ENCODE peak calls at places on chromosomes 6 and 20, in six cellular contexts. K, Z, O, R, T and S are unnamed samples.
A peak's percentile ranks its signal among the peaks of the same experiment; 100 is the strongest.

GRCh38 chr6:154481541-154482013 is 28.9 kb downstream of the CNKSR3 start:
- DNase-seq in O (no peak), K (no peak), Z (no peak), T (no peak), R (no peak), S (no peak)

GRCh38 chr6:31791324-31792089 is 4.0 kb downstream of the VARS1 start:
- DNase-seq in T (no peak), K (peak; percentile 39), O (peak; percentile 82), Z (peak; percentile 72), R (peak; percentile 55), S (peak; percentile 76)

GRCh38 chr6:136517002-136517401 is 33.2 kb downstream of the MAP7 start:
- DNase-seq in R (no peak), K (no peak), Z (no peak), O (no peak), T (no peak), S (no peak)

GRCh38 chr6:141158740-141159139 is 974.0 kb upstream of the GJE1 start:
- DNase-seq in R (no peak), T (no peak), O (no peak), Z (peak; percentile 43), K (no peak), S (no peak)

GRCh38 chr6:31070711-31071197 is 41.6 kb downstream of the C6orf15 start:
- DNase-seq in K (peak; percentile 84), Z (peak; percentile 83), T (peak; percentile 13), O (peak; percentile 94), R (peak; percentile 59), S (peak; percentile 83)

GRCh38 chr20:43191946-43192847 is 2.5 kb upstream of the PTPRT start:
- DNase-seq in R (no peak), K (no peak), Z (no peak), T (peak; percentile 7), O (peak; percentile 65), S (peak; percentile 80)

GRCh38 chr20:61728786-61729365 is 336.8 kb downstream of the TAF4 start:
- DNase-seq in R (no peak), K (no peak), O (no peak), Z (no peak), T (no peak), S (no peak)

GRCh38 chr20:22663528-22664025 is 79.2 kb upstream of the FOXA2 start:
- DNase-seq in O (peak; percentile 81), R (no peak), Z (no peak), K (no peak), T (no peak), S (peak; percentile 87)

GRCh38 chr20:20241966-20242365 is 125.9 kb upstream of the INSM1 start:
- DNase-seq in R (no peak), K (no peak), Z (no peak), T (no peak), O (no peak), S (no peak)

GRCh38 chr6:499617-500016 is 108.1 kb downstream of the IRF4 start:
- DNase-seq in Z (peak; percentile 11), K (no peak), T (no peak), R (no peak), O (no peak), S (no peak)

GRCh38 chr6:54173084-54173483 is 61.8 kb downstream of the MLIP start:
- DNase-seq in O (no peak), R (no peak), Z (no peak), K (no peak), T (no peak), S (no peak)
- H4K8ac ChIP-seq in O (no peak overlapping the region), R (no peak overlapping the region), Z (no peak overlapping the region), K (no peak overlapping the region), T (no peak overlapping the region), S (no peak overlapping the region)

GRCh38 chr20:33693741-33694645 is 7.8 kb upstream of the E2F1 start:
- DNase-seq in K (no peak), R (no peak), T (no peak), O (no peak), Z (no peak), S (no peak)
- H4K8ac ChIP-seq in K (no peak overlapping the region), R (no peak overlapping the region), T (no peak overlapping the region), O (no peak overlapping the region), Z (no peak overlapping the region), S (no peak overlapping the region)

DNA sequence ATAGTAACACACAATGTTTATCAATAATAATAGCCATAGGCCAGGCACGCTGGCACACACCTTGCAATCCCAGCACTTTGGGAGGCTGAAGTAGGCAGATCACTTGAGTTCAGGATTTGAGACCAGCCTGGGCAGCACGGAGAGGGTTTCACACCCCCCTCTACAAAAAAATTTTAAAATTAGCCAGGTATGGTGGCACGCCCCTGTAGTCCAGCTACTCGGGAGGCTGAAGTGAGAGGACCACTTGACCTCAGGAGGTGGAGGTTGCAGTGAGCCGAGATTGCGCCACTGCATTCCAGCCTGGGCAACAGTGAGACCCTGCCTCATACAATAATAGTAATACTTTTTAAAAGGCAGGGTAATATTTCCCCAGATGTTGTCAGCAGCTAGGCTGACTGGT is 7.9 kb upstream of the MAPRE1 start:
- DNase-seq in R (no peak), O (no peak), T (no peak), K (no peak), Z (no peak), S (no peak)
- H4K8ac ChIP-seq in R (no peak overlapping the region), O (no peak overlapping the region), T (no peak overlapping the region), K (no peak overlapping the region), Z (no peak overlapping the region), S (no peak overlapping the region)

DNA sequence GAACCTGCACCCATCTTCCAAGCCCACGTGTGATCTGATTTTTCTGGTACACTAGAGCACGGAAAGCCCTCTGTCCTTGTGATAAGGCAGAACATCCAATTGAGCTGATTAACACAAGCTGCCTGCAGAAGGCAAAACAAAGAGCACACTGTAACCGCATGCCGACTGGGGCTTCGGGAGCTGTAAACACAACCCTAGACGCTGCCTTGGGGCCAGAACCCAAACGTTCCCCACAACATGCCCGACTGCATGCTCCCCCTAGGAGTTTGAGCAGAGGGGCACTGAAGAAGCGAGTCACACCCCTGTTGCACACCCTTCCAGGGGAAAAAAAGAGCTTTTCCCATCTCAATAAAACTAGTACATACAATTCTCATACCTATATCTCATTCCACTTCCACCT is 470.7 kb downstream of the HTR1B start:
- DNase-seq in R (no peak), Z (no peak), K (no peak), O (no peak), T (no peak), S (no peak)
- H4K8ac ChIP-seq in R (no peak overlapping the region), Z (no peak overlapping the region), K (no peak overlapping the region), O (no peak overlapping the region), T (no peak overlapping the region), S (no peak overlapping the region)

GRCh38 chr6:1613631-1614447 is 4.1 kb downstream of the FOXC1 start:
- DNase-seq in T (no peak), K (peak; percentile 47), R (no peak), O (peak; percentile 87), Z (no peak), S (peak; percentile 78)
- H4K8ac ChIP-seq in T (no peak overlapping the region), K (peak overlapping the region; percentile 63), R (no peak overlapping the region), O (no peak overlapping the region), Z (no peak overlapping the region), S (no peak overlapping the region)